ENCODE peak calls at places on chromosomes 3 and 15, in four cellular contexts. One of them, this sample, is unnamed. For H3K27me3, the result is how much of the 10 kb centered on the place peaks cover.

GRCh38 chr3:49081429-49081828 is 12.4 kb downstream of the QRICH1 start:
- DNase-seq in colonic mucosa: no peak
- DNase-seq in BJ: no peak
- DNase-seq in cardiac muscle cell: no peak
- DNase-seq in this sample: no peak

GRCh38 chr3:20173844-20174410 is 12.1 kb downstream of the SGO1 start:
- DNase-seq in colonic mucosa: no peak
- DNase-seq in BJ: no peak
- DNase-seq in cardiac muscle cell: no peak
- DNase-seq in this sample: no peak

GRCh38 chr15:66723826-66724731 is 22.0 kb downstream of the SMAD6 start:
- DNase-seq in colonic mucosa: no peak
- DNase-seq in cardiac muscle cell: no peak
- DNase-seq in BJ: no peak
- DNase-seq in this sample: no peak

GRCh38 chr3:11288786-11289637 is 16.8 kb downstream of the ATG7 start:
- DNase-seq in BJ: peak
- DNase-seq in colonic mucosa: no peak
- DNase-seq in cardiac muscle cell: no peak
- DNase-seq in this sample: no peak

GRCh38 chr3:72904156-72904555 is 16.3 kb downstream of the GXYLT2 start:
- DNase-seq in BJ: no peak
- DNase-seq in colonic mucosa: no peak
- DNase-seq in cardiac muscle cell: peak
- DNase-seq in this sample: no peak

GRCh38 chr15:92906563-92907081 is 6.5 kb downstream of the CHD2 start:
- DNase-seq in cardiac muscle cell: no peak
- DNase-seq in BJ: no peak
- DNase-seq in colonic mucosa: peak
- DNase-seq in this sample: peak

GRCh38 chr15:29449136-29449535 is 179.5 kb upstream of the NSMCE3 start:
- DNase-seq in colonic mucosa: no peak
- DNase-seq in BJ: no peak
- DNase-seq in cardiac muscle cell: peak
- DNase-seq in this sample: no peak

GRCh38 chr15:68344600-68344999 is 67.1 kb downstream of the FEM1B start:
- DNase-seq in colonic mucosa: no peak
- DNase-seq in BJ: no peak
- DNase-seq in cardiac muscle cell: no peak
- DNase-seq in this sample: no peak

GRCh38 chr3:72346526-72346926 is 501.7 kb downstream of the SHQ1 start:
- DNase-seq in BJ: peak
- DNase-seq in cardiac muscle cell: no peak
- DNase-seq in colonic mucosa: no peak
- DNase-seq in this sample: no peak

GRCh38 chr3:78268716-78269668 is 1229.1 kb downstream of the ROBO2 start:
- DNase-seq in cardiac muscle cell: no peak
- DNase-seq in colonic mucosa: no peak
- DNase-seq in BJ: no peak
- DNase-seq in this sample: no peak

GRCh38 chr3:35383719-35384555 is 255.4 kb upstream of the ARPP21 start:
- DNase-seq in cardiac muscle cell: no peak
- DNase-seq in BJ: no peak
- DNase-seq in colonic mucosa: no peak
- DNase-seq in this sample: no peak

GRCh38 chr3:188491276-188491687 is 337.3 kb downstream of the LPP start:
- DNase-seq in BJ: no peak
- DNase-seq in cardiac muscle cell: no peak
- DNase-seq in colonic mucosa: no peak
- DNase-seq in this sample: no peak

GRCh38 chr3:11826628-11827265 is 19.9 kb downstream of the TAMM41 start:
- DNase-seq in colonic mucosa: no peak
- DNase-seq in cardiac muscle cell: no peak
- DNase-seq in BJ: no peak
- DNase-seq in this sample: no peak

GRCh38 chr15:77819271-77819806 is 186.6 kb upstream of the LINGO1 start:
- DNase-seq in cardiac muscle cell: peak
- DNase-seq in BJ: no peak
- DNase-seq in colonic mucosa: no peak
- DNase-seq in this sample: no peak
- H3K27me3 ChIP-seq in cardiac muscle cell: half or more
- H3K27me3 ChIP-seq in BJ: under half
- H3K27me3 ChIP-seq in colonic mucosa: under half
- H3K27me3 ChIP-seq in this sample: under half

GRCh38 chr3:45881031-45882022 is 5.0 kb upstream of the CCR9 start:
- DNase-seq in cardiac muscle cell: peak
- DNase-seq in BJ: no peak
- DNase-seq in colonic mucosa: no peak
- DNase-seq in this sample: no peak

GRCh38 chr3:45885979-45886711 is at the start of gene CCR9:
- DNase-seq in BJ: no peak
- DNase-seq in cardiac muscle cell: no peak
- DNase-seq in colonic mucosa: no peak
- DNase-seq in this sample: peak

GRCh38 chr3:45887759-45888511 is 1.6 kb downstream of the CCR9 start:
- DNase-seq in colonic mucosa: no peak
- DNase-seq in BJ: no peak
- DNase-seq in cardiac muscle cell: peak
- DNase-seq in this sample: no peak

GRCh38 chr3:45887285-45887684 is 942 bp downstream of the CCR9 start:
- DNase-seq in colonic mucosa: no peak
- DNase-seq in cardiac muscle cell: no peak
- DNase-seq in BJ: no peak
- DNase-seq in this sample: no peak

DNA sequence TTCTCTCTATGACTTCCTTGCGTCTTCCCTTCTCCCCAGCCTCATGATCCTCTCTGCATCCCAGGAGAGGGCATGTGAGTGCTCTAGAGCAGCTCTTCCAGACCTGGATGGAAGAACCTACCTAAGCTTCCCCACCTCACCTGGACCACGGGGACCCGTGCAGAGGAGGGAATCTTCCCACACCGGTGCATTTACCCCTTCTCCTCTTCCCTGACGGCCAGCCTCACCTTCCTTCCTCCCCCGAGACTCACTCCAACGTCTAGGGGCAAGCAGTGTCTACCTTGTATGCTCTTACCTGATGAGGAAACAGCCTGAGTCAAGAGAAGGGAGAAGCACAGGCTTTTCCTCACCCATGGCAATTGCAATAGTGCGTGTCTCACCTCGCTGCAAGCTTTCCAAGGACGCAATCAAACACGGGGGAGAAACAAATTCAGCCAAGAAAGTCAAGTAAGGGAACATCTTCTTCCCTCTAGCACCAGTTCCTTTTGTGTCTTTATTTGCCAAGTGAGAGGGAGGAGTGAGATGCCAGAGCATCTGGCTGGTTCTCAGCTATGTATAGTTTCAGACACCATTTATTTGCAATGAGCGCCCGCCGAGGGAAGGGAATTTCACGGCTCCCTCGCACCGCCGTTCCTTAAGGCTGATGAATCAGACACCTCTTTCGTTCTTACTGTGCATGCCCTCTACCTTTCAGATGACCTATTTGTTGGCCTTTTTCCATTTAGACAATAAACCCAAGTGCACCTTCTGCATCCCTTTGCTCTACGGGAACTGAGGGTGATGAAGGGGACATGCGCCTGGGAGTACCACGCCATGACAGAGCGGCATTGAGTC is 1.8 kb upstream of the CCR9 start:
- DNase-seq in BJ: no peak
- DNase-seq in cardiac muscle cell: no peak
- DNase-seq in colonic mucosa: no peak
- DNase-seq in this sample: no peak
- H3K27me3 ChIP-seq in BJ: under half
- H3K27me3 ChIP-seq in cardiac muscle cell: under half
- H3K27me3 ChIP-seq in colonic mucosa: under half
- H3K27me3 ChIP-seq in this sample: under half

GRCh38 chr3:141050913-141051632 is at the start of gene SPSB4:
- DNase-seq in BJ: no peak
- DNase-seq in colonic mucosa: no peak
- DNase-seq in cardiac muscle cell: peak
- DNase-seq in this sample: peak
- H3K27me3 ChIP-seq in BJ: under half
- H3K27me3 ChIP-seq in colonic mucosa: under half
- H3K27me3 ChIP-seq in cardiac muscle cell: under half
- H3K27me3 ChIP-seq in this sample: under half

DNA sequence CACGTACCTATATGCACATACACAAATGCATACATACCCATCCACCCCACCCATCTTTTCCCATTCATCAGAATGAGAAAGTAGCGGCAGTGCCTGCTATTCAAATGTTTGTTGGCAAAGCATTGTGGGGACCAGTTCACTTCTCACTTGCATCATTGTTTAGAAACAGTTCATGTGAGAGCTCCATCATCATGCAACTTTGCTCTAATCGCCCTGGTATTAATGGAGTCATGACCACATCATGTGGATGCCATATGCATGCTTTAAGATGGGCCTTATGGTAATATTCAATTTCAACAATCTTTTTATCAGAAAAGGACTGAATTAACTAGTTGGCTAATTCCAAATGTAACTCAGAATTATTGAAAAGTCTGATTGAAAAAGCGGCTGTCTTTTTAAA is 80.5 kb downstream of the LRTM1 start:
- DNase-seq in BJ: no peak
- DNase-seq in cardiac muscle cell: no peak
- DNase-seq in colonic mucosa: no peak
- DNase-seq in this sample: no peak
- H3K27me3 ChIP-seq in BJ: under half
- H3K27me3 ChIP-seq in cardiac muscle cell: under half
- H3K27me3 ChIP-seq in colonic mucosa: under half
- H3K27me3 ChIP-seq in this sample: under half

GRCh38 chr3:30400924-30401323 is 205.5 kb upstream of the TGFBR2 start:
- DNase-seq in colonic mucosa: no peak
- DNase-seq in BJ: no peak
- DNase-seq in cardiac muscle cell: no peak
- DNase-seq in this sample: no peak
- H3K27me3 ChIP-seq in colonic mucosa: under half
- H3K27me3 ChIP-seq in BJ: under half
- H3K27me3 ChIP-seq in cardiac muscle cell: under half
- H3K27me3 ChIP-seq in this sample: under half

This sample was measured in Peyer's patch.